ENCODE peak calls at places on chromosomes 5 and 9, in six cellular contexts. One of them, this sample, is unnamed. For H3K4me1 and H3K27me3, the result is how much of the 10 kb centered on the place peaks cover.

GRCh38 chr9:94911986-94912635 is 185.6 kb downstream of the AOPEP start:
- DNase-seq in PC-3: no peak
- DNase-seq in spleen: no peak
- DNase-seq in tibial nerve: no peak
- DNase-seq in GM23248: no peak
- DNase-seq in ovary: peak
- DNase-seq in this sample: no peak

GRCh38 chr9:122179690-122180074 is 20.0 kb downstream of the MORN5 start:
- DNase-seq in PC-3: peak
- DNase-seq in spleen: no peak
- DNase-seq in tibial nerve: no peak
- DNase-seq in GM23248: peak
- DNase-seq in ovary: no peak
- DNase-seq in this sample: no peak

GRCh38 chr9:137315581-137316011 is 13.5 kb upstream of the NRARP start:
- DNase-seq in PC-3: no peak
- DNase-seq in spleen: no peak
- DNase-seq in tibial nerve: no peak
- DNase-seq in GM23248: no peak
- DNase-seq in ovary: no peak
- DNase-seq in this sample: no peak

GRCh38 chr5:140658870-140659269 is 5.8 kb upstream of the WDR55 start:
- DNase-seq in PC-3: no peak
- DNase-seq in spleen: no peak
- DNase-seq in tibial nerve: no peak
- DNase-seq in GM23248: no peak
- DNase-seq in ovary: no peak
- DNase-seq in this sample: no peak

GRCh38 chr5:130514984-130515690 is 610.9 kb downstream of the CHSY3 start:
- DNase-seq in PC-3: peak
- DNase-seq in spleen: no peak
- DNase-seq in tibial nerve: no peak
- DNase-seq in GM23248: peak
- DNase-seq in ovary: no peak
- DNase-seq in this sample: no peak

GRCh38 chr5:166427211-166427610 is 1864.2 kb upstream of the WWC1 start:
- DNase-seq in PC-3: no peak
- DNase-seq in spleen: no peak
- DNase-seq in tibial nerve: no peak
- DNase-seq in GM23248: no peak
- DNase-seq in ovary: no peak
- DNase-seq in this sample: no peak

GRCh38 chr9:36798350-36799065 is 225.8 kb downstream of the MELK start:
- DNase-seq in PC-3: peak
- DNase-seq in spleen: no peak
- DNase-seq in tibial nerve: no peak
- DNase-seq in GM23248: no peak
- DNase-seq in ovary: no peak
- DNase-seq in this sample: no peak

GRCh38 chr5:140595538-140595937 is 30.9 kb downstream of the SLC35A4 start:
- DNase-seq in PC-3: peak
- DNase-seq in spleen: no peak
- DNase-seq in tibial nerve: peak
- DNase-seq in GM23248: no peak
- DNase-seq in ovary: no peak
- DNase-seq in this sample: no peak

GRCh38 chr5:104793452-104794120 is 1231.0 kb upstream of the NUDT12 start:
- DNase-seq in PC-3: no peak
- DNase-seq in spleen: no peak
- DNase-seq in tibial nerve: no peak
- DNase-seq in GM23248: no peak
- DNase-seq in ovary: no peak
- DNase-seq in this sample: no peak

GRCh38 chr9:29668732-29669131 is 2095.5 kb upstream of the C9orf72 start:
- DNase-seq in PC-3: no peak
- DNase-seq in spleen: no peak
- DNase-seq in tibial nerve: no peak
- DNase-seq in GM23248: no peak
- DNase-seq in ovary: no peak
- DNase-seq in this sample: no peak

GRCh38 chr9:68619636-68620035 is 79.0 kb upstream of the TMEM252 start:
- DNase-seq in PC-3: peak
- DNase-seq in spleen: no peak
- DNase-seq in tibial nerve: no peak
- DNase-seq in GM23248: no peak
- DNase-seq in ovary: no peak
- DNase-seq in this sample: no peak

GRCh38 chr9:68614121-68614520 is 73.4 kb upstream of the TMEM252 start:
- DNase-seq in PC-3: no peak
- DNase-seq in spleen: no peak
- DNase-seq in tibial nerve: no peak
- DNase-seq in GM23248: no peak
- DNase-seq in ovary: no peak
- DNase-seq in this sample: no peak

GRCh38 chr9:68619056-68619455 is 78.4 kb upstream of the TMEM252 start:
- DNase-seq in PC-3: no peak
- DNase-seq in spleen: no peak
- DNase-seq in tibial nerve: no peak
- DNase-seq in GM23248: no peak
- DNase-seq in ovary: no peak
- DNase-seq in this sample: no peak
- H3K4me1 ChIP-seq in PC-3: under half
- H3K4me1 ChIP-seq in spleen: under half
- H3K4me1 ChIP-seq in tibial nerve: under half
- H3K4me1 ChIP-seq in GM23248: under half
- H3K4me1 ChIP-seq in ovary: under half
- H3K4me1 ChIP-seq in this sample: under half

DNA sequence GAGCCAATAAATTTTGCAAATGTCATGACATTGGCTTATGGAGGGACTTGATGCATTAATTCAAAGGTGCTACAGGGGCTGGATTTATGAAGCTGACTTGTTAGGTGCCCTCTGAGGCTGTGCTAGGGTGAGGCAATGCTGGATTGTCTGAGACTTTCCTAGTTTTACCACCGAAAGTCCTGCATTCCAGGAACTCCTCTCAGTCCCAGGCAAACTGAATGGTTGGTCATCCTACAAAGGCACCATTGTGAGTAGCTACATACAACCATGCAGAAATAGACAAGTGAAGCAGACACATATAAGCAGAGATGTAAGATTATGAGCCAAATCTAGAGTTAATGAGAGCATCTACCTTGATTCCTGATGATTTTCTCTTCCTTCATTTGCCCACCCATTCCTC is 95.3 kb downstream of the LIX1 start:
- DNase-seq in PC-3: no peak
- DNase-seq in spleen: no peak
- DNase-seq in tibial nerve: no peak
- DNase-seq in GM23248: no peak
- DNase-seq in ovary: no peak
- DNase-seq in this sample: no peak
- H3K27me3 ChIP-seq in PC-3: under half
- H3K27me3 ChIP-seq in spleen: under half
- H3K27me3 ChIP-seq in tibial nerve: under half
- H3K27me3 ChIP-seq in GM23248: under half
- H3K27me3 ChIP-seq in ovary: under half
- H3K27me3 ChIP-seq in this sample: under half

DNA sequence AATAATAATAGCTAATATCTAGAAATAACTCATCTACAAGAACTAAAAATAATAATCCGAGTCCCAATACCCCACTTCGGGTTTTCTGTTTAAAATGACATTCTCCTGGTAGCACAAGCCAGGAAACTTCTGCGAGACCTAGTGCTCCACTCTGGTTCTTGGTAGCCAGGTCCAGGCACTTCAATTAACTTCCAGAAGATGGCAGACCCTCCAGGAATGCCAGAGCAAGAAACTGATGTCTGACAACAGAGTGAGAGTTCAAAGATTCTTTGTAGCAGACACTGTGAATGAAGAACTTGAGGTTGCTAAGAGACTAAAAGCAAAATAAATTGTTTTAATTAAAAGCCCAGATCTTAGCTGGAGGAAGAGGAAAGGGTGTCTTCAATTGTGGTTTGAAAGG is 1963.3 kb upstream of the CDH9 start:
- DNase-seq in PC-3: peak
- DNase-seq in spleen: no peak
- DNase-seq in tibial nerve: no peak
- DNase-seq in GM23248: no peak
- DNase-seq in ovary: no peak
- DNase-seq in this sample: no peak
- H3K4me3 ChIP-seq in PC-3: no peak
- H3K4me3 ChIP-seq in spleen: no peak
- H3K4me3 ChIP-seq in tibial nerve: no peak
- H3K4me3 ChIP-seq in GM23248: no peak
- H3K4me3 ChIP-seq in ovary: no peak
- H3K4me3 ChIP-seq in this sample: no peak

GRCh38 chr5:175013251-175013650 is 288.9 kb downstream of the MSX2 start:
- DNase-seq in PC-3: no peak
- DNase-seq in spleen: no peak
- DNase-seq in tibial nerve: no peak
- DNase-seq in GM23248: no peak
- DNase-seq in ovary: no peak
- DNase-seq in this sample: no peak

GRCh38 chr5:175015028-175015427 is 290.6 kb downstream of the MSX2 start:
- DNase-seq in PC-3: no peak
- DNase-seq in spleen: no peak
- DNase-seq in tibial nerve: no peak
- DNase-seq in GM23248: no peak
- DNase-seq in ovary: no peak
- DNase-seq in this sample: no peak

DNA sequence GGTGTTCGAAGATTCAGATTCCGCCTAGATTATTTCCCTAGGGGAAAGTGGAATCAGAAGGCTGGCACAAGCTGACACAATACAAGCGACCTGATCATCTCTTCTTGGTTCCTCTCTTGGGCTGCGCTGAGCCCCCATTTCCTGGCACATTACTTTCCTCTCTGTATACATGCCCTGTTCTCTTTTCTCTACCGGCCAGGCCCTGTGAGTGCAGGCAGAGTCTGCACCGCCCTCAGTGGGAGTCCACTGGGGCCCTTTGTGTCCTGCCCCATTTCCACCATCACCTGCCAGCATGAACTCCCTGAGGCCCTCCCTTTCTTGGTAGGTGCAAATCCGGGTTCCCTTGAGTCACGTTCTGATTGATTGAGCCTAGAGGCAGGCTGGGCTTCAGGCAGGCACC is 287.9 kb downstream of the MSX2 start:
- DNase-seq in PC-3: no peak
- DNase-seq in spleen: no peak
- DNase-seq in tibial nerve: no peak
- DNase-seq in GM23248: no peak
- DNase-seq in ovary: no peak
- DNase-seq in this sample: no peak
- H3K4me1 ChIP-seq in PC-3: under half
- H3K4me1 ChIP-seq in spleen: under half
- H3K4me1 ChIP-seq in tibial nerve: under half
- H3K4me1 ChIP-seq in GM23248: under half
- H3K4me1 ChIP-seq in ovary: under half
- H3K4me1 ChIP-seq in this sample: under half

DNA sequence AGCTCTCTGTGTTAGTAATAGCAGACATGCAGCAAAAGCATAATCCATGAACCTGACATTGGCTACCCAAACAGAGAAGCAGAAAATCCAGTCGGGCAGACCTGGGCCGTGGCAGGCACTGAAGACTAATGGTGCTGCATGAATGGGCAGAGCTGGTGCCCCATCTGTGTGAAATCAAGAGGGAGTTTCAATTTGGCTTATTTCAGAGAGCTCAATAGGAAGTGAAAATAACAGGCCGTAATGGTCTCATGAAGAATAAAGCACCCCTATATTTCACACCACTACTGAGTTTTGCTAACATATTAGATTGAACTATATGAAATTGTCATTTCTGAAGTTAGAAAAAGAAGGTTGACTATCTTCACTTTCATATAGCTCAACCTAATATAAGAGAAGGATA is 149.7 kb downstream of the ENC1 start:
- DNase-seq in PC-3: no peak
- DNase-seq in spleen: peak
- DNase-seq in tibial nerve: no peak
- DNase-seq in GM23248: no peak
- DNase-seq in ovary: no peak
- DNase-seq in this sample: no peak
- H3K27me3 ChIP-seq in PC-3: under half
- H3K27me3 ChIP-seq in spleen: under half
- H3K27me3 ChIP-seq in tibial nerve: under half
- H3K27me3 ChIP-seq in GM23248: under half
- H3K27me3 ChIP-seq in ovary: under half
- H3K27me3 ChIP-seq in this sample: under half

This sample was measured in RWPE2.